ENCODE peak calls at places on chromosomes 2 and 18, in eight cellular contexts. Z is lower lobe of right lung, L is colonic mucosa, M is right lobe of liver, P is NB4, K is astrocyte of the spinal cord, O is GM12864, D is adrenal gland. U is an unnamed sample.

GRCh38 chr18:44835555-44836156 is 155.0 kb downstream of the SETBP1 start:
- DNase-seq in Z (no peak), L (no peak), M (peak), P (no peak), K (no peak), O (no peak), D (no peak), U (peak)

GRCh38 chr2:105176429-105176828 is 65.1 kb upstream of the GPR45 start:
- DNase-seq in Z (no peak), L (peak), M (no peak), P (no peak), K (no peak), O (no peak), D (no peak), U (no peak)

GRCh38 chr2:167749016-167749415 is 498.4 kb downstream of the STK39 start:
- DNase-seq in Z (no peak), L (no peak), M (no peak), P (no peak), K (no peak), O (no peak), D (no peak), U (no peak)

GRCh38 chr2:74149570-74150319 is 2.0 kb upstream of the BOLA3 start:
- DNase-seq in Z (no peak), L (no peak), M (no peak), P (no peak), K (no peak), O (no peak), D (no peak), U (no peak)

GRCh38 chr18:3409811-3410210 is 40.2 kb upstream of the TGIF1 start:
- DNase-seq in Z (no peak), L (no peak), M (no peak), P (no peak), K (no peak), O (no peak), D (no peak), U (no peak)

GRCh38 chr2:134778372-134778771 is 59.6 kb upstream of the TMEM163 start:
- DNase-seq in Z (no peak), L (no peak), M (no peak), P (no peak), K (no peak), O (no peak), D (no peak), U (no peak)

GRCh38 chr18:25175558-25175957 is 176.4 kb downstream of the ZNF521 start:
- DNase-seq in Z (no peak), L (no peak), M (no peak), P (no peak), K (no peak), O (no peak), D (no peak), U (no peak)

GRCh38 chr2:158998486-158999248 is 30.2 kb downstream of the TANC1 start:
- DNase-seq in Z (no peak), L (no peak), M (no peak), P (no peak), K (peak), O (no peak), D (peak), U (no peak)

GRCh38 chr2:215269397-215270117 is 42.3 kb upstream of the ATIC start:
- DNase-seq in Z (no peak), L (peak), M (no peak), P (peak), K (peak), O (peak), D (peak), U (peak)

GRCh38 chr2:160205511-160205910 is 5.4 kb upstream of the ITGB6 start:
- DNase-seq in Z (peak), L (peak), M (no peak), P (no peak), K (peak), O (no peak), D (peak), U (peak)

GRCh38 chr2:84435331-84436081 is 23.6 kb downstream of the SUCLG1 start:
- DNase-seq in Z (no peak), L (no peak), M (no peak), P (no peak), K (peak), O (no peak), D (peak), U (peak)

GRCh38 chr18:69597561-69597960 is 196.9 kb downstream of the DOK6 start:
- DNase-seq in Z (no peak), L (no peak), M (no peak), P (no peak), K (no peak), O (no peak), D (no peak), U (no peak)

GRCh38 chr18:4020026-4020425 is 435.1 kb downstream of the DLGAP1 start:
- DNase-seq in Z (no peak), L (no peak), M (no peak), P (no peak), K (no peak), O (no peak), D (no peak), U (no peak)

GRCh38 chr2:74690571-74690970 is 36.5 kb downstream of the SEMA4F start:
- DNase-seq in Z (no peak), L (peak), M (no peak), P (peak), K (peak), O (no peak), D (peak), U (peak)

GRCh38 chr18:28365406-28365805 is 188.5 kb upstream of the CDH2 start:
- DNase-seq in Z (no peak), L (no peak), M (no peak), P (no peak), K (peak), O (no peak), D (no peak), U (peak)

GRCh38 chr2:133130548-133131246 is 437.6 kb downstream of the NCKAP5 start:
- DNase-seq in Z (no peak), L (no peak), M (no peak), P (no peak), K (no peak), O (no peak), D (no peak), U (no peak)

DNA sequence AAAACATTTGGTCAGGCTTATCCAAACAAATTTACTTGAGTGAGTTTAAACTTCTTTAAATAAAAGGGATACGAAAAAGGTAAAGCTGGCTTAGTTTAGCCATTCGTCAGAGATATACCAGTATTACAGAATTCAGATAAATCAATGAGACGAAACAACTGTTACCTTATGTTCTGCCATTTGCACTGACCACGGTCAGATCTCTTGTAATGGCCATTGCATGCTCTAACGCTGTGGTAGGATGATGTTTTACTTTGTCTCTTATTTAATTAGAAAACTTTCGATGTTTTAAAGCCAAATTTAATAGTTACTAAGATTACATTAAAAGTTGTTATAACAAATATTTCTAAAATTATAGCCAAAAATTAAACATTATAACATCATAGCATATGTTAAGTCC is 1.5 kb downstream of the C18orf54 start:
- DNase-seq in Z (no peak), L (no peak), M (no peak), P (peak), K (peak), O (no peak), D (no peak), U (no peak)
- H3K4me3 ChIP-seq in Z (no peak), L (no peak), M (no peak), P (peak), K (peak), O (peak), D (no peak), U (peak)

DNA sequence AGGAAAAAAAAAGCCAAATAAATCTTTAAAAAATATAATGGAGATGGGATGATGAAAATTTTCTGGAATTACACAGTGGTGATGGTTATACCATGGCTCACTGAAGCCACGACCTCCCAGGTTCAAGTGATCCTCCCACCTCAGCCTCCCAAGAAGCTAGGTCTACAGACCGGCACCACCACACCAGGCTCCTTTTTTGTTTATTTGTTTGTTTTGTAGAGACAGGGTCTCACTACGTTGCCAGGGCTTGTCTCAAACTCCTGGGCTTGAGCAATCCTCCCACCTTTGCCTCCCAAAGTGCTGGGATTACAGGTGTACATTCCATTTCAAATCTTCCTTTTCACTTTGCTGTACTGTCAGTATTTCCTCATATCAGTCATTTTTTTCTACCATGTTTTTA is 61.7 kb downstream of the CHRNA1 start:
- DNase-seq in Z (no peak), L (no peak), M (no peak), P (no peak), K (no peak), O (no peak), D (no peak), U (no peak)
- TF ChIP-seq CTCF in Z (no peak), L (no peak), M (no peak), P (no peak), K (no peak), O (no peak), D (no peak), U (no peak)

GRCh38 chr18:7647500-7647899 is 80.4 kb downstream of the PTPRM start:
- DNase-seq in Z (no peak), L (no peak), M (no peak), P (no peak), K (no peak), O (no peak), D (no peak), U (no peak)
- H3K4me3 ChIP-seq in Z (no peak), L (no peak), M (no peak), P (no peak), K (no peak), O (no peak), D (no peak), U (no peak)

GRCh38 chr2:3377279-3377611 is 373 bp downstream of the EIPR1 start:
- DNase-seq in Z (no peak), L (no peak), M (no peak), P (peak), K (peak), O (no peak), D (no peak), U (no peak)

GRCh38 chr2:3379339-3379646 is 201 bp upstream of the TRAPPC12 start:
- DNase-seq in Z (no peak), L (no peak), M (no peak), P (no peak), K (no peak), O (no peak), D (no peak), U (peak)

GRCh38 chr2:3376821-3377220 is 797 bp downstream of the EIPR1 start:
- DNase-seq in Z (no peak), L (no peak), M (no peak), P (peak), K (no peak), O (no peak), D (no peak), U (no peak)

GRCh38 chr2:3379647-3380534 is at the start of gene TRAPPC12:
- DNase-seq in Z (peak), L (peak), M (peak), P (peak), K (peak), O (peak), D (peak), U (peak)

GRCh38 chr2:3377612-3378432 is at the start of gene EIPR1:
- DNase-seq in Z (peak), L (peak), M (peak), P (peak), K (peak), O (peak), D (peak), U (peak)
- TF ChIP-seq CTCF in Z (no peak), L (no peak), M (no peak), P (no peak), K (peak), O (no peak), D (no peak), U (no peak)

GRCh38 chr2:218218409-218219185 is 1.6 kb downstream of the ARPC2 start:
- DNase-seq in Z (no peak), L (no peak), M (no peak), P (peak), K (no peak), O (peak), D (no peak), U (no peak)

GRCh38 chr2:218217366-218218309 is 649 bp downstream of the ARPC2 start:
- DNase-seq in Z (peak), L (peak), M (peak), P (peak), K (no peak), O (peak), D (peak), U (no peak)

GRCh38 chr2:218216674-218217365 is at the start of gene ARPC2:
- DNase-seq in Z (peak), L (peak), M (peak), P (peak), K (peak), O (peak), D (peak), U (peak)

GRCh38 chr2:218219934-218220333 is 2.9 kb downstream of the ARPC2 start:
- DNase-seq in Z (no peak), L (no peak), M (no peak), P (peak), K (no peak), O (no peak), D (no peak), U (no peak)

GRCh38 chr2:218216336-218216673 is 684 bp upstream of the ARPC2 start:
- DNase-seq in Z (no peak), L (no peak), M (no peak), P (peak), K (no peak), O (no peak), D (no peak), U (no peak)
- H3K4me3 ChIP-seq in Z (peak), L (peak), M (peak), P (peak), K (peak), O (peak), D (no peak), U (peak)

GRCh38 chr2:140808816-140809215 is 1322.0 kb downstream of the LRP1B start:
- DNase-seq in Z (no peak), L (no peak), M (no peak), P (peak), K (no peak), O (no peak), D (no peak), U (no peak)
- TF ChIP-seq CTCF in Z (no peak), L (no peak), M (no peak), P (peak), K (peak), O (peak), D (no peak), U (peak)

U was measured in astrocyte of the cerebellum.